ENCODE peak calls at places on chromosomes 7 and 10, in five cellular contexts. A is K562, V is GM12878, O is HCT116, Z is SK-N-SH. R is an unnamed sample.

GRCh38 chr7:26655761-26656160 is 208.6 kb downstream of the SKAP2 start:
- DNase-seq in A (no peak), V (no peak), O (no peak), Z (no peak), R (no peak)

GRCh38 chr7:18524248-18524647 is 28.7 kb downstream of the HDAC9 start:
- DNase-seq in A (no peak), V (no peak), O (no peak), Z (no peak), R (no peak)

GRCh38 chr7:3028071-3028766 is 15.4 kb downstream of the CARD11 start:
- DNase-seq in A (no peak), V (no peak), O (no peak), Z (peak), R (no peak)

GRCh38 chr7:143393267-143394041 is 12.3 kb downstream of the ZYX start:
- DNase-seq in A (peak), V (no peak), O (no peak), Z (no peak), R (no peak)

GRCh38 chr7:137943132-137943551 is 58.7 kb downstream of the CREB3L2 start:
- DNase-seq in A (peak), V (no peak), O (no peak), Z (no peak), R (no peak)

GRCh38 chr7:22723171-22723601 is 3.8 kb upstream of the IL6 start:
- DNase-seq in A (no peak), V (no peak), O (no peak), Z (no peak), R (peak)

GRCh38 chr10:79340646-79341244 is 6.5 kb upstream of the PPIF start:
- DNase-seq in A (no peak), V (no peak), O (no peak), Z (no peak), R (no peak)

GRCh38 chr10:33612551-33612950 is 278.1 kb upstream of the NRP1 start:
- DNase-seq in A (no peak), V (no peak), O (no peak), Z (no peak), R (no peak)

GRCh38 chr10:96967847-96968246 is 135.7 kb downstream of the LCOR start:
- DNase-seq in A (no peak), V (no peak), O (no peak), Z (no peak), R (no peak)

GRCh38 chr10:48473704-48474103 is 131.2 kb downstream of the ARHGAP22 start:
- DNase-seq in A (no peak), V (no peak), O (no peak), Z (no peak), R (no peak)

GRCh38 chr7:46565712-46566111 is 644.6 kb upstream of the IGFBP3 start:
- DNase-seq in A (no peak), V (no peak), O (no peak), Z (no peak), R (no peak)

GRCh38 chr10:95360122-95360715 is 69.4 kb upstream of the PDLIM1 start:
- DNase-seq in A (peak), V (no peak), O (no peak), Z (no peak), R (peak)
- TF ChIP-seq JUND in A (no peak), V (no peak), O (no peak), Z (no peak), R (no peak)

GRCh38 chr7:1961776-1962276 is 270.9 kb downstream of the MAD1L1 start:
- DNase-seq in A (no peak), V (peak), O (peak), Z (no peak), R (no peak)
- TF ChIP-seq JUND in A (no peak), V (no peak), O (peak), Z (no peak), R (no peak)

GRCh38 chr7:69403169-69403568 is 195.1 kb upstream of the AUTS2 start:
- DNase-seq in A (no peak), V (no peak), O (no peak), Z (peak), R (peak)
- TF ChIP-seq JUND in A (no peak), V (no peak), O (no peak), Z (no peak), R (no peak)

DNA sequence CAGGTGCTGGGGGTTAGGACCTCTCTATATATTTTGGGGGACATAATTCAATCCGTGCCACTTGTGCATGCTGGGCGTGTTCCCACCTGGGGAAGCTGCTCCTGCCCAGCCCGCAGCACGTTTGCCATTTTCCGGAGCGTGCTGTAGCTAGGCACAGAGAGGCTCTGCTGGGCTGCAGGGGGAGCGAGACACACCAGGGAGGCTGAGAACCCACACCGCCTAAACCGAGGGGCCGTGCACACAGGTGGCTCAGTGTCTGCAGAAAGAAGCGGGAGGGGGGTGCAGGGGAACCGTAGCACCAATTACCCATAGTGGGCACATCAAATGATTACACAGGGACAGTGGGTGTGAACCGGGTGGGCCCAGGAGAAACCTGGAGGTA is 27.0 kb downstream of the PRKAG2 start:
- DNase-seq in A (no peak), V (no peak), O (no peak), Z (no peak), R (no peak)
- TF ChIP-seq JUND in A (no peak), V (no peak), O (no peak), Z (no peak), R (no peak)

DNA sequence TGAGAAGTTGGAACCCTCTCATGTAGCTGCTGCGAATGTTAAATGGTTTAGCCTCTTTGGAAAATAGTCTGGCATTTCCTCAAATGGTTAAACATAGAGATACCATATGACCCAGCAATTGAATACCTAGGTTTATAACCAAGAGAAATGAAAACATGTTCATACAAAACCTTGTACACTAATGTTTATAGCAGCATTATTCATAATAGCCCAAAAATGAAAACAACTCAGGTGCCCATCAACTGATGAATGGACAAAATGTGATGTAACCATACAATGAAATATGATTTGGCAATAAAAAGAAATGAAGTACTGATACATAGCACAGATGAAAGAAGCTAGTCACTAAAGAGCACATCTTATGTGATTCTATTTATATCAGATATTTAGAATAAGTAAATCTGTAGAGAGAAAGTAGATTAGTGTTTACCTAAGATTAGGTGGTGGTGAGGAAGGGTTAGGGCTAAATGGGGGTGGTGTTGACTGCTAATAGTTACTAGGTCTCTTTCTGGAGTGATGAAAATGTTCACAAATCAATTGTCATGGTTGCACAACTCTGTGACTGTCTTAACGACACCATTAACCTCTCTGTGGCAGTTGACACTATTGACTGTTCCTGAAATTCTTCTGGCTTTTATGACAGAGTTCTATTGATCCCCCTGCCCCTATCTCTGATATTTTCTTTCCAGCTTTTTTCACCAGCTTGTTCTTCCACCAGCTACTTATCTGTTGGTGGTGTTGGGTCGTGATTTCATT is 35.2 kb downstream of the VCL start:
- DNase-seq in A (no peak), V (no peak), O (no peak), Z (no peak), R (no peak)
- TF ChIP-seq JUND in A (no peak), V (no peak), O (no peak), Z (no peak), R (no peak)

GRCh38 chr10:36455481-36456119 is 669.8 kb upstream of the ANKRD30A start:
- DNase-seq in A (no peak), V (no peak), O (no peak), Z (no peak), R (no peak)
- TF ChIP-seq JUND in A (no peak), V (no peak), O (no peak), Z (no peak), R (no peak)

DNA sequence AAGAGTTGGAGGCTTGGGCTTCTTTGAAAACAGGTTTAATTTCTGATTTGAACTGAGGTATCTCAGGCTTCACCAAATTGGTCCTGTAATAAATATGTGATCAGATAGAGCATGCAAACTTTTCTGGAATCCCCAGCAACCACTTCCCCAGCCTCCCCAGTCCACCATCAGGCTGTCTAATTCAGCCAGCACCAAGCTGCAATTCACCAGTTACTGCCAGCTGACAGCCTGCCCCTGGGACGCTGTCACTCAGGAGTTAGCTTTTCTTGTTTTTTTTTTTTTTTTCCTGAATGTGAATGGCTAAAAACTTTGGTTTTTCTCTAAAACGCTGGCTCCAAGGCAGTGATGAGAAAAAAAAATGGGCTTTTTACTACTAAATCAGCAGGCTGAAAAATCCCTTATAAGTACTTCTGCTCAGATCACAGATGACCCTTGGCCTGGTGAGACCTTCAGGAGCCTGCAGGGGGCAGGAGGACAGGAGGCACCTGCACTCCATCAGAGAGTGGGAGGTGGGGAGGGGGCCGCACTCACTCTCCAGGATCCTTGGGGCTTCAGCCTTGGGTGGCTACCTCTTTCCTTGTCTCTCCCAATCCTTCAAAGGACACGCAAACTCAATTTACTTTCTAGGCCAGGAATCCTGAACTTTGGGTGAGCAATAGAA is 349.4 kb downstream of the GATA3 start:
- DNase-seq in A (no peak), V (no peak), O (no peak), Z (no peak), R (no peak)
- TF ChIP-seq JUND in A (no peak), V (no peak), O (no peak), Z (no peak), R (no peak)

GRCh38 chr7:146966274-146966673 is 849.7 kb downstream of the CNTNAP2 start:
- DNase-seq in A (no peak), V (no peak), O (no peak), Z (no peak), R (no peak)
- TF ChIP-seq JUND in A (no peak), V (no peak), O (no peak), Z (no peak), R (no peak)

R was measured in T47D.